ENCODE peak calls at places on chromosome 16, in eight cellular contexts. Y is effector memory CD4-positive, alpha-beta T cell; W is fibroblast of lung; K is stomach; T is prostate gland; E is neural progenitor cell; N is small intestine; R is uterus. X is an unnamed sample.

GRCh38 chr16:58501242-58502131 is 1.5 kb downstream of the NDRG4 start:
- DNase-seq in R (no peak), N (no peak), K (peak; percentile 51), Y (peak; percentile 46), E (peak; percentile 87), W (no peak), T (no peak), X (peak; percentile 98)

GRCh38 chr16:70725024-70725911 is 39.4 kb upstream of the MTSS2 start:
- DNase-seq in T (no peak), K (no peak), N (no peak), Y (no peak), W (peak; percentile 80), R (peak; percentile 69), E (no peak), X (no peak)

GRCh38 chr16:61946019-61946418 is 90.2 kb downstream of the CDH8 start:
- DNase-seq in Y (no peak), N (no peak), R (no peak), T (no peak), K (no peak), E (no peak), W (no peak), X (no peak)

GRCh38 chr16:31471875-31472558 is at the start of gene TGFB1I1:
- DNase-seq in W (peak; percentile 87), K (no peak), Y (no peak), R (peak; percentile 90), E (peak; percentile 29), T (no peak), N (no peak), X (peak; percentile 90)

GRCh38 chr16:13923703-13924298 is 3.8 kb downstream of the ERCC4 start:
- DNase-seq in E (peak; percentile 56), W (peak; percentile 83), N (peak; percentile 43), T (no peak), Y (no peak), R (no peak), K (no peak), X (peak; percentile 39)

GRCh38 chr16:50836121-50836541 is 94.2 kb downstream of the CYLD start:
- DNase-seq in R (no peak), K (no peak), N (no peak), E (no peak), T (no peak), Y (no peak), W (no peak), X (no peak)

GRCh38 chr16:88815901-88816589 is 4.3 kb upstream of the APRT start:
- DNase-seq in K (peak; percentile 62), R (no peak), N (peak; percentile 38), W (no peak), Y (no peak), E (peak; percentile 72), T (no peak), X (peak; percentile 92)

GRCh38 chr16:67017451-67017750 is 11.5 kb upstream of the CBFB start:
- DNase-seq in R (no peak), Y (no peak), K (no peak), E (no peak), T (no peak), N (no peak), W (no peak), X (peak; percentile 10)

GRCh38 chr16:70437017-70437581 is 1.8 kb downstream of the ST3GAL2 start:
- DNase-seq in K (no peak), Y (no peak), R (peak; percentile 56), T (no peak), W (peak; percentile 88), E (peak; percentile 60), N (no peak), X (peak; percentile 72)

GRCh38 chr16:22053921-22054341 is 38.4 kb upstream of the VWA3A start:
- DNase-seq in E (no peak), Y (no peak), W (no peak), K (no peak), T (no peak), R (no peak), N (no peak), X (no peak)
- H3K4me3 ChIP-seq in E (no peak overlapping the region), Y (no peak overlapping the region), W (no peak overlapping the region), K (no peak overlapping the region), T (no peak overlapping the region), R (no peak overlapping the region), N (no peak overlapping the region), X (no peak overlapping the region)

GRCh38 chr16:74298104-74298503 is 1.5 kb downstream of the PSMD7 start:
- DNase-seq in N (no peak), W (no peak), T (peak; percentile 72), Y (no peak), K (no peak), E (no peak), R (no peak), X (no peak)
- H3K36me3 ChIP-seq in N (peaks cover 16% of the 10 kb centered on the region), W (peaks cover 9% of the 10 kb centered on the region), T (peaks cover 8% of the 10 kb centered on the region), Y (peaks cover 32% of the 10 kb centered on the region), K (peaks cover 48% of the 10 kb centered on the region), E (peaks cover 26% of the 10 kb centered on the region), R (no peaks in the 10 kb centered on the region), X (peaks cover 32% of the 10 kb centered on the region)

GRCh38 chr16:85522842-85523601 is 90.1 kb upstream of the GSE1 start:
- DNase-seq in Y (no peak), E (no peak), W (peak; percentile 56), T (peak; percentile 37), K (peak; percentile 75), N (peak; percentile 52), R (peak; percentile 44), X (peak; percentile 77)
- H3K27me3 ChIP-seq in Y (no peaks in the 10 kb centered on the region), E (no peaks in the 10 kb centered on the region), W (no peaks in the 10 kb centered on the region), T (no peaks in the 10 kb centered on the region), K (no peaks in the 10 kb centered on the region), N (no peaks in the 10 kb centered on the region), R (no peaks in the 10 kb centered on the region), X (no peaks in the 10 kb centered on the region)

DNA sequence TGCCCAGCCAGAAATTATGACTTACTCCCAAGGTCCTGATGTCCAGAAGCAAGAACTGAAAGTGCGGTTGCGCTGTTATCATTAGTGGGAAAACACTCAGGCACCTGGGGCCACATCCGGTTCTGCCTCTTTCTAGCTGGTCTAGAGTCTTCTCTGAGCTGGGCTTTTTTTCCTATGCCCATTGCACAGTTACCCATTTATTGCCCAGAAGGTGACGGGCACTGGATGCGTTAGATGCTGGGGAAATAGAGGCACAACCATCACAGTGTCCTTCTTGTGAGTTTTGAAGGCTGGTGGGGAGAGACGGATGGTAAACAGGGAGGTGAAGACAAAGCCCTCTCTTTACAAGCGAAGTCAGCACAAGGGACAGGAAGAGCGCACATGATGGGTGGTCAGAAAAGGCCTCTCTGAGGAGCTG is 37.7 kb downstream of the PLCG2 start:
- DNase-seq in E (no peak), N (no peak), T (no peak), W (no peak), Y (no peak), R (no peak), K (no peak), X (no peak)
- H3K4me3 ChIP-seq in E (no peak overlapping the region), N (no peak overlapping the region), T (no peak overlapping the region), W (no peak overlapping the region), Y (no peak overlapping the region), R (no peak overlapping the region), K (no peak overlapping the region), X (no peak overlapping the region)

DNA sequence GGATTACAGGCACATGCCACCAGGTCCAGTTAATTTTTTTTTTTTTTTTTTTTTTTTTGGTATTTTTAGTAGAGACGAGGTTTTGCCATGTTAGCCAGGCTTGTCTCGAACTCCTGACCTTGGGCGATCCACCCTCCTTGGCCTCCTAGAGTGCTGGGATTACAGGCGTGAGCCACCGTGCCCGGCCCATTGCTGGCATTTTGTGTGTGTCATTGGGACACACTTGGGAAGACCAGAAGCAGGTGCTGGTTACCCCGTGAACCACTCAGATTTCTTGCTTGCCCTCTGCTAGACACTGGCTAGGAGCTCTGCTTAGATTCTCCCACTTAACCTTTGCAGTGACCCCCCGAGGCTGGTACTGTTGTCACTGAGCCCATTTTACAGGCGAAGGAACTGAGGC is 229.3 kb downstream of the IRF8 start:
- DNase-seq in R (no peak), E (no peak), N (no peak), K (no peak), W (no peak), Y (no peak), T (no peak), X (no peak)
- H3K36me3 ChIP-seq in R (no peaks in the 10 kb centered on the region), E (no peaks in the 10 kb centered on the region), N (no peaks in the 10 kb centered on the region), K (no peaks in the 10 kb centered on the region), W (no peaks in the 10 kb centered on the region), Y (no peaks in the 10 kb centered on the region), T (no peaks in the 10 kb centered on the region), X (no peaks in the 10 kb centered on the region)

GRCh38 chr16:20075243-20075642 is 1.6 kb upstream of the GPR139 start:
- DNase-seq in E (no peak), R (no peak), W (no peak), N (no peak), T (no peak), K (no peak), Y (no peak), X (no peak)
- H3K27me3 ChIP-seq in E (peaks cover 64% of the 10 kb centered on the region), R (no peaks in the 10 kb centered on the region), W (no peaks in the 10 kb centered on the region), N (peaks cover 4% of the 10 kb centered on the region), T (peaks cover 16% of the 10 kb centered on the region), K (peaks cover 79% of the 10 kb centered on the region), Y (no peaks in the 10 kb centered on the region), X (peaks cover 42% of the 10 kb centered on the region)

X was measured in H7.